ENCODE peak calls at places on chromosome 15, in six cellular contexts. E, Z, M, U, N and H are unnamed samples.

GRCh38 chr15:92921215-92922131 is 21.3 kb downstream of the CHD2 start:
- DNase-seq in E (no peak), Z (no peak), M (no peak), U (no peak), N (no peak), H (peak; percentile 73)

GRCh38 chr15:58396181-58396580 is 35.6 kb upstream of the LIPC start:
- DNase-seq in E (no peak), Z (no peak), M (no peak), U (no peak), N (no peak), H (peak; percentile 97)

GRCh38 chr15:54582863-54583643 is 604.8 kb downstream of the UNC13C start:
- DNase-seq in E (no peak), Z (no peak), M (no peak), U (no peak), N (peak; percentile 74), H (no peak)

GRCh38 chr15:98648654-98649537 is 557 bp downstream of the IGF1R start:
- DNase-seq in E (no peak), Z (no peak), M (no peak), U (peak; percentile 49), N (no peak), H (peak; percentile 47)

GRCh38 chr15:99282129-99282528 is 30.8 kb downstream of the LRRC28 start:
- DNase-seq in E (no peak), Z (no peak), M (no peak), U (no peak), N (no peak), H (no peak)

GRCh38 chr15:27648359-27648758 is 450.8 kb downstream of the OCA2 start:
- DNase-seq in E (no peak), Z (no peak), M (no peak), U (no peak), N (no peak), H (no peak)

GRCh38 chr15:19987389-19988048 is 554.1 kb downstream of the GOLGA6L6 start:
- DNase-seq in E (peak; percentile 47), Z (no peak), M (peak; percentile 15), U (peak; percentile 52), N (no peak), H (no peak)

GRCh38 chr15:78838480-78838879 is 27.2 kb upstream of the ADAMTS7 start:
- DNase-seq in E (no peak), Z (no peak), M (no peak), U (no peak), N (no peak), H (peak; percentile 22)

GRCh38 chr15:70490148-70490837 is 273.1 kb downstream of the UACA start:
- DNase-seq in E (no peak), Z (no peak), M (no peak), U (no peak), N (no peak), H (no peak)

GRCh38 chr15:27827336-27827735 is 271.8 kb downstream of the OCA2 start:
- DNase-seq in E (no peak), Z (no peak), M (no peak), U (no peak), N (no peak), H (peak; percentile 9)

GRCh38 chr15:45499426-45499825 is 23.1 kb downstream of the SLC30A4 start:
- DNase-seq in E (no peak), Z (no peak), M (no peak), U (no peak), N (no peak), H (no peak)

GRCh38 chr15:68658151-68658550 is 79.4 kb downstream of the CORO2B start:
- DNase-seq in E (no peak), Z (no peak), M (no peak), U (no peak), N (no peak), H (no peak)

GRCh38 chr15:94607176-94607654 is 375.9 kb downstream of the MCTP2 start:
- DNase-seq in E (no peak), Z (no peak), M (no peak), U (no peak), N (no peak), H (no peak)
- TF ChIP-seq CEBPB in E (no peak), Z (no peak), M (no peak), U (no peak), N (no peak), H (no peak)

GRCh38 chr15:53447742-53448141 is 311.7 kb downstream of the WDR72 start:
- DNase-seq in E (no peak), Z (no peak), M (no peak), U (no peak), N (no peak), H (no peak)

GRCh38 chr15:53446376-53446775 is 313.1 kb downstream of the WDR72 start:
- DNase-seq in E (no peak), Z (no peak), M (no peak), U (no peak), N (no peak), H (no peak)

GRCh38 chr15:53447053-53447574 is 312.3 kb downstream of the WDR72 start:
- DNase-seq in E (no peak), Z (no peak), M (peak; percentile 55), U (no peak), N (no peak), H (no peak)

GRCh38 chr15:53445531-53445930 is 313.9 kb downstream of the WDR72 start:
- DNase-seq in E (no peak), Z (no peak), M (no peak), U (no peak), N (no peak), H (no peak)

GRCh38 chr15:53448215-53449001 is 311.1 kb downstream of the WDR72 start:
- DNase-seq in E (no peak), Z (no peak), M (no peak), U (no peak), N (no peak), H (no peak)
- H3K4me3 ChIP-seq in E (no peak overlapping the region), Z (no peak overlapping the region), M (no peak overlapping the region), U (no peak overlapping the region), N (no peak overlapping the region), H (no peak overlapping the region)

GRCh38 chr15:63860161-63860954 is 26.6 kb upstream of the HERC1 start:
- DNase-seq in E (no peak), Z (no peak), M (no peak), U (peak; percentile 50), N (no peak), H (no peak)
- TF ChIP-seq USF2 in E (no peak), Z (no peak), M (no peak), U (no peak), N (no peak), H (no peak)

DNA sequence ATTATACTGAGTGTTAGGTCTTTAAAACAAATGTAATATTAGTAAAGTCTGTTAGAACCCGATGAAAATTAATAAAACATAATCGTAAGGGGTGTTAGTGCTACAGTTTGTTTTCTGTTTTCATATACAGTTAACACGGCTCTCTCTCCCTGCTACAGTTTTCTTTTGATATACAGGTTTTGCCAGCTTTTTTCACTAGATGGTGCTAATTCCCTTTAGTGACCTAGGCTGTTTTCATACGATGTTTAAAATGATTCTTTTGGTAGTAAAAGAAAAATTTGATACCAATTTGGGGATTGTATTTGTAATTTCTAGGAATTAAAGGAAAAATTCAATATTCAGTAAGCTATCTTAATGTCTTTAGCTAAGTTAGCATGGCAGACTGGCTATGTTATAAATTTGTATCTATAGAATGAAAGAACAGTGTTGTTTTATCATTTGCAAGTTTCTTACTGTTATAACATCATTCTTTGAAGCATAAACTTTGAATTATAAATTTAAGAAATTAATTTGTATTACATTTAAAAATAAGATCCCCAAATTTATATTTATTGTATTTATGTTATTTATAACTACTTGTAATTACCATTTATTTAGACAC is 11.5 kb downstream of the APH1B start:
- DNase-seq in E (no peak), Z (peak; percentile 86), M (peak; percentile 52), U (peak; percentile 69), N (no peak), H (peak; percentile 69)
- TF ChIP-seq CEBPB in E (no peak), Z (no peak), M (no peak), U (no peak), N (no peak), H (no peak)

GRCh38 chr15:39096608-39097007 is 484.3 kb upstream of the THBS1 start:
- DNase-seq in E (no peak), Z (no peak), M (no peak), U (no peak), N (no peak), H (no peak)
- H3K4me3 ChIP-seq in E (no peak overlapping the region), Z (no peak overlapping the region), M (no peak overlapping the region), U (no peak overlapping the region), N (no peak overlapping the region), H (no peak overlapping the region)

DNA sequence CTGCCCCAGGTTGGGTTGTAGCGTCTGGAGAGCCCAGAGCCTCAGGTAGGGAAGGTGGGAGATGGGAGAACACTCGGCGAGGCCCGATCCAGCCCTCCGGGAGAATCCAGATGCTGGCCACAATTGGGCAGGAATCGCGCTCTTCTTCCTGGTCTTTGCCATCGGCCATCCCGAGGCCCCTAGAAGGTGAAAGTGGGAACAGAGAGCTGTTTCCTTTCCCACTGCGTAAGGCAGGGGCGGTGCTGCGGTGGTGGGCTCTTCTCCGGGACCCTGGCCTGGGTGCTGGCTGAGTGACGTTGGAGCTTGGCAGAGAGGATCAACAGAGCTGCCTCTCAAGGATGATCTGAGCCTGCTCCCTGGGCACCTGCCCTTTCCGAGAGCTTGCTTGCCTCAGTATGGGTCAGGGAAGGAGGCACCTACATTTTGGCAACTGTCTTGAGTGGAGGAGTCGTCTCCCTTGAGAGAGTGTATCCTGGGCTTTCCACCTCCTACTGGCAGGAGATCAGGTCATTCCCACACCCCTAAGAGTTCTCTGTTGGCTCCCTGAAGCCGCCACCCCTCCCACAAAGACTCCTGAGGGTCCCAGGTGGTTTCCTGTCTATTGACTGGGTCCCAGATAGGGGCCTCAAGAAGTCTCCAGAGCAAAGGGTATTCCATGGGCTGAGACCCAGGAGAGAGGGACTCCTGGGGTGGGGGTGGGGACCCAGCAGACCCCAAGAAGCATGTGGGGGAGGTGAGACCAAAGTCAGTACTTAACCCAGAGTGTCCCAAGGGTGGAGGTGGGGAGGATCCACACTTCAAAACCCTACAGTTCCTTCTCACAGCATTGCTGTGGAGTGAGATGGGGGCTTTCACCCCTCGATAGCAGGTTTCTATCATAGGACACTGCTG is 1.6 kb downstream of the C15orf39 start:
- DNase-seq in E (peak; percentile 67), Z (peak; percentile 69), M (no peak), U (peak; percentile 27), N (no peak), H (peak; percentile 12)
- TF ChIP-seq USF2 in E (no peak), Z (no peak), M (no peak), U (no peak), N (no peak), H (no peak)